ENCODE peak calls at places on chromosome 3, in eight cellular contexts. I, O, N, Y, K, T, E and P are unnamed samples.

GRCh38 chr3:68256635-68257034 is 602.2 kb upstream of the SUCLG2 start:
- DNase-seq in K (no peak), I (no peak), N (no peak), T (no peak), Y (no peak), O (no peak), E (no peak), P (no peak)

GRCh38 chr3:146130881-146131371 is 30.1 kb downstream of the PLOD2 start:
- DNase-seq in I (no peak), O (no peak), Y (no peak), E (no peak), T (peak), K (peak), N (peak), P (no peak)

GRCh38 chr3:8755564-8756237 is 13.7 kb downstream of the OXTR start:
- DNase-seq in E (no peak), Y (no peak), T (no peak), O (no peak), N (no peak), I (no peak), K (no peak), P (no peak)

GRCh38 chr3:56251343-56251945 is 216.8 kb downstream of the ERC2 start:
- DNase-seq in I (peak), N (peak), E (no peak), T (peak), Y (peak), K (peak), O (no peak), P (no peak)

GRCh38 chr3:111326144-111326995 is 215.6 kb upstream of the CD96 start:
- DNase-seq in O (no peak), I (no peak), E (no peak), Y (no peak), N (peak), T (peak), K (peak), P (no peak)

GRCh38 chr3:187368251-187368733 is at the start of gene RTP4:
- DNase-seq in T (peak), N (no peak), I (peak), E (no peak), Y (peak), K (no peak), O (no peak), P (no peak)

GRCh38 chr3:127747751-127748521 is 74.4 kb downstream of the MGLL start:
- DNase-seq in O (no peak), N (peak), E (peak), Y (peak), I (peak), T (peak), K (peak), P (peak)

GRCh38 chr3:4522962-4523361 is 29.8 kb downstream of the ITPR1 start:
- DNase-seq in T (no peak), O (no peak), K (no peak), I (no peak), Y (no peak), N (no peak), E (no peak), P (no peak)

GRCh38 chr3:137468446-137468845 is 295.7 kb upstream of the SOX14 start:
- DNase-seq in I (peak), K (no peak), E (no peak), Y (no peak), O (no peak), N (no peak), T (no peak), P (no peak)

GRCh38 chr3:182000454-182000853 is 288.7 kb downstream of the SOX2 start:
- DNase-seq in I (no peak), T (no peak), N (no peak), K (no peak), E (no peak), Y (no peak), O (no peak), P (no peak)

GRCh38 chr3:29697989-29698388 is 417.1 kb downstream of the RBMS3 start:
- DNase-seq in T (peak), E (no peak), Y (no peak), I (no peak), O (no peak), K (no peak), N (peak), P (no peak)

GRCh38 chr3:38707730-38708129 is 58.2 kb upstream of the SCN5A start:
- DNase-seq in I (no peak), E (no peak), N (no peak), O (no peak), T (no peak), Y (no peak), K (no peak), P (no peak)

GRCh38 chr3:26622634-26623408 is at the start of gene LRRC3B:
- DNase-seq in E (no peak), N (no peak), I (no peak), T (no peak), O (no peak), Y (no peak), K (no peak), P (peak)

GRCh38 chr3:154122912-154123559 is 1.8 kb downstream of the ARHGEF26 start:
- DNase-seq in I (no peak), E (no peak), Y (peak), T (no peak), O (no peak), N (no peak), K (no peak), P (no peak)

GRCh38 chr3:13885704-13886010 is 5.8 kb upstream of the WNT7A start:
- DNase-seq in E (no peak), N (no peak), T (no peak), O (no peak), Y (no peak), K (no peak), I (no peak), P (no peak)

GRCh38 chr3:72593881-72594397 is 254.3 kb downstream of the SHQ1 start:
- DNase-seq in I (no peak), N (no peak), O (no peak), E (no peak), K (no peak), T (no peak), Y (no peak), P (no peak)

GRCh38 chr3:47016934-47017435 is 37.5 kb downstream of the NBEAL2 start:
- DNase-seq in I (peak), K (no peak), Y (no peak), N (peak), T (peak), E (no peak), O (no peak), P (no peak)

GRCh38 chr3:12961726-12962036 is 111.5 kb downstream of the IQSEC1 start:
- DNase-seq in Y (no peak), E (no peak), N (no peak), K (no peak), O (no peak), I (no peak), T (no peak), P (no peak)